ENCODE peak calls at places on chromosomes 6 and 20, in five cellular contexts. R is glutamatergic neuron, Z is osteocyte, U is GM12865, I is RWPE1. F is an unnamed sample.

GRCh38 chr6:145070791-145071190 is 664.5 kb downstream of the EPM2A start:
- DNase-seq in R (no peak), Z (no peak), U (no peak), I (peak), F (no peak)

GRCh38 chr6:114342826-114343781 is at the start of gene HS3ST5:
- DNase-seq in R (peak), Z (peak), U (peak), I (peak), F (peak)

GRCh38 chr20:59971428-59971827 is 13.2 kb downstream of the CDH26 start:
- DNase-seq in R (no peak), Z (no peak), U (no peak), I (no peak), F (no peak)

GRCh38 chr20:23668477-23668951 is 20.3 kb downstream of the CST4 start:
- DNase-seq in R (peak), Z (no peak), U (peak), I (peak), F (peak)

GRCh38 chr6:112409311-112409710 is 62.2 kb downstream of the RFPL4B start:
- DNase-seq in R (no peak), Z (no peak), U (no peak), I (no peak), F (no peak)

GRCh38 chr20:58715709-58716475 is 23.3 kb downstream of the NPEPL1 start:
- DNase-seq in R (no peak), Z (peak), U (no peak), I (no peak), F (peak)

GRCh38 chr6:84789170-84789569 is 24.8 kb upstream of the TBX18 start:
- DNase-seq in R (no peak), Z (no peak), U (no peak), I (no peak), F (no peak)

GRCh38 chr20:10115021-10115420 is 80.2 kb downstream of the ANKEF1 start:
- DNase-seq in R (no peak), Z (no peak), U (no peak), I (no peak), F (no peak)

GRCh38 chr6:89834884-89835792 is 5.5 kb downstream of the CASP8AP2 start:
- DNase-seq in R (no peak), Z (no peak), U (peak), I (no peak), F (peak)

GRCh38 chr20:3080939-3081388 is 3.6 kb downstream of the AVP start:
- DNase-seq in R (no peak), Z (no peak), U (no peak), I (no peak), F (no peak)

GRCh38 chr6:168404560-168404959 is 36.4 kb upstream of the SMOC2 start:
- DNase-seq in R (no peak), Z (no peak), U (no peak), I (no peak), F (no peak)

GRCh38 chr6:93036835-93037234 is 382.5 kb downstream of the EPHA7 start:
- DNase-seq in R (no peak), Z (no peak), U (peak), I (no peak), F (no peak)

GRCh38 chr20:20214757-20215275 is 153.1 kb upstream of the INSM1 start:
- DNase-seq in R (no peak), Z (no peak), U (no peak), I (no peak), F (no peak)

GRCh38 chr20:45061244-45061643 is 39.7 kb downstream of the KCNS1 start:
- DNase-seq in R (no peak), Z (no peak), U (no peak), I (peak), F (no peak)

GRCh38 chr20:38590682-38591483 is 9.9 kb downstream of the ADIG start:
- DNase-seq in R (peak), Z (peak), U (no peak), I (no peak), F (peak)

GRCh38 chr6:110950443-110950842 is 8.1 kb upstream of the GTF3C6 start:
- DNase-seq in R (no peak), Z (no peak), U (no peak), I (no peak), F (no peak)

GRCh38 chr6:131103869-131104268 is 31.4 kb upstream of the AKAP7 start:
- DNase-seq in R (no peak), Z (no peak), U (no peak), I (no peak), F (no peak)

GRCh38 chr6:149990672-149991402 is 27.1 kb downstream of the ULBP1 start:
- DNase-seq in R (peak), Z (peak), U (no peak), I (no peak), F (peak)

GRCh38 chr6:113293106-113293505 is 564.0 kb upstream of the MARCKS start:
- DNase-seq in R (no peak), Z (no peak), U (peak), I (no peak), F (no peak)

GRCh38 chr6:139254196-139254595 is 37.6 kb downstream of the TXLNB start:
- DNase-seq in R (no peak), Z (no peak), U (no peak), I (no peak), F (no peak)
- TF ChIP-seq CTCF in R (no peak), Z (no peak), U (no peak), I (no peak), F (no peak)

GRCh38 chr6:44000164-44000842 is 126.9 kb downstream of the MRPL14 start:
- DNase-seq in R (no peak), Z (no peak), U (peak), I (no peak), F (peak)

GRCh38 chr6:43999628-44000027 is 127.6 kb downstream of the MRPL14 start:
- DNase-seq in R (no peak), Z (no peak), U (no peak), I (no peak), F (no peak)

GRCh38 chr6:44002071-44002590 is 125.1 kb downstream of the MRPL14 start:
- DNase-seq in R (no peak), Z (no peak), U (no peak), I (no peak), F (no peak)

GRCh38 chr6:44002591-44003344 is 124.5 kb downstream of the MRPL14 start:
- DNase-seq in R (peak), Z (no peak), U (peak), I (peak), F (peak)

GRCh38 chr6:44001318-44001868 is 125.9 kb downstream of the MRPL14 start:
- DNase-seq in R (no peak), Z (no peak), U (peak), I (no peak), F (peak)
- TF ChIP-seq CTCF in R (peak), Z (peak), U (peak), I (no peak), F (peak)

GRCh38 chr6:129472239-129472638 is 237.7 kb downstream of the ARHGAP18 start:
- DNase-seq in R (no peak), Z (no peak), U (no peak), I (no peak), F (no peak)

DNA sequence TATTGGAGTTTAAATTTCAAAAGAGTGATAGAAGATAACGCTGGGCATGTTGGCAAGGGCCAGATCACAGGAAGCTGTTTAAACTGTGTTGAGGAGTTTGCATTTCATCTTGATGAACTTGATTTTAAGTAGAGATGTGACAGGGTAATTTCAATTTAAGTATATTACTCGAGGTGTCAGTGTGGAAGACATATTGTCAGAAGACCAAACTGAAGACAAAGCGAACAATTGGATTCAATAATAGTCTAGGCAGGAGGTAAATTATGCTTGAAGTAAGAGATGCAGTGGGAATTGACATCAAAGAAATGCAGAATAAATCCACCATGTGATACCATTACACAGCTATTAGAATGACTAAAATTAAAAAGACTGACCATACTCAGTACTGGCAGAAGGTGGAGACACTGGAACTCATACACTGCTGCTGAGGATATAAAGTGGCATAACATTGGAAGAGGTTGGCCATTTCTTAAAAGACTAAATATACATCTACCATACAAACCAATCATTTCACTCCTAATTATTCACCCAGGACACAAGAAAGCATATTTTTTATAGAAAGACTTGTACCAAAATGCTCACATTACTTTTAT is 240.8 kb downstream of the ARHGAP18 start:
- DNase-seq in R (no peak), Z (no peak), U (no peak), I (no peak), F (no peak)
- TF ChIP-seq CTCF in R (no peak), Z (no peak), U (no peak), I (no peak), F (no peak)

GRCh38 chr6:97292671-97293070 is 9.7 kb upstream of the MMS22L start:
- DNase-seq in R (no peak), Z (no peak), U (no peak), I (no peak), F (no peak)
- TF ChIP-seq CTCF in R (no peak), Z (no peak), U (no peak), I (no peak), F (no peak)

GRCh38 chr6:157322792-157323113 is 566 bp downstream of the TMEM242 start:
- DNase-seq in R (no peak), Z (no peak), U (no peak), I (no peak), F (no peak)

GRCh38 chr6:157326979-157327378 is 3.7 kb upstream of the TMEM242 start:
- DNase-seq in R (no peak), Z (no peak), U (peak), I (no peak), F (peak)

GRCh38 chr6:157323924-157324276 is 581 bp upstream of the TMEM242 start:
- DNase-seq in R (peak), Z (peak), U (peak), I (peak), F (peak)

GRCh38 chr6:157325069-157325805 is 1.9 kb upstream of the TMEM242 start:
- DNase-seq in R (no peak), Z (no peak), U (no peak), I (no peak), F (no peak)

GRCh38 chr6:157323114-157323923 is at the start of gene TMEM242:
- DNase-seq in R (peak), Z (peak), U (peak), I (peak), F (peak)
- TF ChIP-seq CTCF in R (peak), Z (peak), U (no peak), I (no peak), F (no peak)

GRCh38 chr6:64990652-64991304 is 716.2 kb downstream of the EYS start:
- DNase-seq in R (no peak), Z (no peak), U (no peak), I (no peak), F (no peak)

GRCh38 chr6:64983108-64983507 is 723.9 kb downstream of the EYS start:
- DNase-seq in R (no peak), Z (no peak), U (no peak), I (no peak), F (no peak)

GRCh38 chr6:64988148-64988547 is 718.9 kb downstream of the EYS start:
- DNase-seq in R (no peak), Z (no peak), U (no peak), I (no peak), F (no peak)

GRCh38 chr6:64984947-64985346 is 722.1 kb downstream of the EYS start:
- DNase-seq in R (no peak), Z (no peak), U (no peak), I (no peak), F (no peak)

GRCh38 chr6:64985726-64986125 is 721.3 kb downstream of the EYS start:
- DNase-seq in R (no peak), Z (no peak), U (no peak), I (no peak), F (no peak)
- TF ChIP-seq CTCF in R (no peak), Z (no peak), U (no peak), I (no peak), F (no peak)

DNA sequence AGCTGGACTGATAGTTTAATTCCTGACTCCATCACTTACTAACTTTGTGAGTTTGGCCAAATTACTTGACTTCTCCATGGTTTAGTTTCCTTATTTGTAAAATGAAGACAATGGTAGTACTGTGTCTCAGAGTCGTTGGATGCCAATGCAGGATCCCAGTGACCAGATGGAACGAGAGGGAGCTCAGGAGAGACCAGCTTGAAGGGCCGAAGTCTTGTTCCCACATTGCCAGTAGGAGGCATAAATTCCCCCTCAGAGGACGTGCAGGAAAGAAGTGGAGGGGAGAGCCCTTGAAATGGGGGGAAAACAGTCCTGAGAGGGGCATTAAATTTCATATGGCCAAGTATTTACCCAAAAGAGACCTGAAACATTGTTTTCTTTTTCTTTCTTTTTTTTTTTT is 2.1 kb upstream of the MUC22 start:
- DNase-seq in R (no peak), Z (no peak), U (no peak), I (no peak), F (no peak)
- TF ChIP-seq CTCF in R (no peak), Z (no peak), U (no peak), I (no peak), F (no peak)

GRCh38 chr6:154448448-154449096 is 61.9 kb downstream of the CNKSR3 start:
- DNase-seq in R (no peak), Z (no peak), U (no peak), I (no peak), F (no peak)
- TF ChIP-seq CTCF in R (peak), Z (no peak), U (no peak), I (no peak), F (no peak)

DNA sequence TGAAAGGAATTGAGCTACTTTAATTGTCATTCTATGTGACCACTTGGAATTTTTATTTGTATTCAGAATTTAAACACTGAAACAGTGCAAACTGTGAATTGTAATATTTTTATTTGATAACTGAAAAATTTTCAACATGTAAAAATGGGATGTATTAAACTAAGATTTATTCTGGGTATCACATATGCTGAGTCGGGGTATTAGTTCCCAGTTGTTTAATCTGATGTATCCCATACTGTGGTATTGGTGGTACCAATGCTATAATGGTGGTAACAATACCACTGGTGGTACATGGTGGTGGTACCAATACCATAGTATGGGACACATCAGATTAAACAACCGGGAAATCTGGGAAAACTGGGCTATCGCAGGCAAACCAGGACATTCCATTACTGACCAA is 79.4 kb downstream of the CDC5L start:
- DNase-seq in R (no peak), Z (no peak), U (no peak), I (no peak), F (no peak)
- TF ChIP-seq CTCF in R (no peak), Z (no peak), U (no peak), I (no peak), F (no peak)

GRCh38 chr6:35452186-35453090 is at the start of gene FANCE:
- DNase-seq in R (peak), Z (peak), U (peak), I (peak), F (peak)
- TF ChIP-seq CTCF in R (no peak), Z (no peak), U (no peak), I (no peak), F (no peak)